ENCODE peak calls at places on chromosomes 16 and 17, in eight cellular contexts. V is GM23338; B is BJ; R is fibroblast of the aortic adventitia; U is sigmoid colon; C is activated naive CD8-positive, alpha-beta T cell treated with anti-CD3 and anti-CD28 coated beads, Interleukin-2, amount 50 U/mL, for 24 hours; K is stimulated activated CD4-positive, alpha-beta T cell treated with anti-CD3 and anti-CD28 coated beads, Interleukin-1b, Interleukin-23, amount 100 ng/mL, for 24 hours; W is neural crest cell. O is an unnamed sample.

GRCh38 chr17:4648741-4649140 is 7.3 kb upstream of the ALOX15 start:
- DNase-seq in B (no peak), C (no peak), U (no peak), V (no peak), R (no peak), K (no peak), W (no peak), O (no peak)

GRCh38 chr16:70777973-70778406 is 23.0 kb downstream of the VAC14 start:
- DNase-seq in W (no peak), C (no peak), V (no peak), K (no peak), U (no peak), R (peak), B (no peak), O (no peak)

GRCh38 chr16:66948034-66948821 is 12.8 kb upstream of the CES3 start:
- DNase-seq in U (no peak), R (no peak), K (no peak), B (no peak), W (no peak), V (peak), C (peak), O (no peak)

GRCh38 chr17:18093616-18094408 is 6.1 kb downstream of the DRG2 start:
- DNase-seq in R (peak), W (no peak), V (peak), C (no peak), K (no peak), U (no peak), B (no peak), O (no peak)

GRCh38 chr16:25177831-25178688 is 38.7 kb upstream of the AQP8 start:
- DNase-seq in R (no peak), K (no peak), V (no peak), C (no peak), B (no peak), W (no peak), U (no peak), O (no peak)

GRCh38 chr17:50681260-50682200 is 26.2 kb downstream of the ANKRD40 start:
- DNase-seq in V (peak), B (no peak), C (no peak), W (peak), U (peak), K (no peak), R (peak), O (no peak)

GRCh38 chr17:64784353-64784798 is 122.3 kb upstream of the SMURF2 start:
- DNase-seq in U (no peak), R (no peak), K (no peak), V (no peak), C (no peak), W (no peak), B (no peak), O (no peak)

GRCh38 chr16:29028457-29029167 is 43.8 kb downstream of the LAT start:
- DNase-seq in R (no peak), U (peak), B (no peak), K (no peak), V (peak), W (no peak), C (no peak), O (no peak)

GRCh38 chr17:60391419-60392041 is 403 bp downstream of the USP32 start:
- DNase-seq in V (peak), W (peak), R (no peak), U (no peak), C (no peak), K (no peak), B (no peak), O (no peak)

GRCh38 chr16:81190667-81191066 is 47.8 kb upstream of the BCO1 start:
- DNase-seq in B (no peak), U (no peak), R (peak), C (no peak), V (no peak), W (no peak), K (no peak), O (no peak)

GRCh38 chr16:23269248-23270091 is 32.6 kb upstream of the SCNN1B start:
- DNase-seq in K (no peak), U (no peak), W (no peak), R (peak), V (no peak), B (no peak), C (no peak), O (no peak)

GRCh38 chr16:54927125-54928015 is 3.3 kb upstream of the IRX5 start:
- DNase-seq in U (no peak), V (no peak), W (no peak), B (no peak), K (no peak), R (peak), C (no peak), O (no peak)

GRCh38 chr17:17298108-17298507 is 5.1 kb upstream of the NT5M start:
- DNase-seq in K (no peak), C (no peak), R (no peak), U (no peak), B (no peak), W (no peak), V (no peak), O (no peak)

GRCh38 chr17:64148699-64149098 is 18.8 kb upstream of the ERN1 start:
- DNase-seq in R (no peak), W (no peak), C (no peak), B (no peak), U (no peak), V (peak), K (no peak), O (no peak)

GRCh38 chr16:58937661-58938060 is 203.5 kb upstream of the GOT2 start:
- DNase-seq in U (no peak), R (no peak), C (no peak), K (no peak), V (no peak), B (no peak), W (no peak), O (no peak)

GRCh38 chr16:84284168-84284722 is 10.4 kb upstream of the WFDC1 start:
- DNase-seq in U (peak), C (no peak), B (no peak), R (peak), V (peak), W (peak), K (no peak), O (no peak)

GRCh38 chr17:17204041-17204591 is 2.0 kb downstream of the PLD6 start:
- DNase-seq in R (no peak), C (no peak), K (no peak), W (no peak), U (peak), V (no peak), B (no peak), O (no peak)

GRCh38 chr16:79076039-79076767 is 524.3 kb downstream of the MAF start:
- DNase-seq in U (no peak), W (no peak), V (no peak), B (no peak), K (no peak), R (no peak), C (peak), O (no peak)

GRCh38 chr17:14359251-14359939 is 58.5 kb downstream of the HS3ST3B1 start:
- DNase-seq in V (no peak), C (peak), U (no peak), K (no peak), R (no peak), B (no peak), W (no peak), O (no peak)

GRCh38 chr16:49592507-49593422 is 219.2 kb downstream of the C16orf78 start:
- DNase-seq in V (peak), R (peak), B (no peak), W (peak), U (no peak), C (peak), K (no peak), O (peak)

GRCh38 chr16:6482861-6483530 is 849.6 kb upstream of the RBFOX1 start:
- DNase-seq in B (no peak), R (no peak), C (no peak), U (no peak), V (peak), K (no peak), W (no peak), O (no peak)

GRCh38 chr17:37066322-37066905 is 117.7 kb downstream of the AATF start:
- DNase-seq in K (no peak), W (no peak), B (no peak), R (no peak), V (peak), U (no peak), C (no peak), O (no peak)

GRCh38 chr16:67396159-67396774 is 3.0 kb upstream of the TPPP3 start:
- DNase-seq in U (peak), C (no peak), K (no peak), B (peak), R (peak), V (peak), W (peak), O (peak)